ENCODE peak calls at places on chromosomes 13 and 19, in eight cellular contexts. J, M, N, G, U, I, X and A are unnamed samples.

GRCh38 chr19:45630463-45630862 is 8.7 kb downstream of the EML2 start:
- DNase-seq in G (no peak), X (no peak), I (no peak), U (no peak), J (no peak), M (peak), N (no peak), A (no peak)

GRCh38 chr19:16198363-16198636 is 589 bp downstream of the AP1M1 start:
- DNase-seq in N (no peak), G (peak), U (no peak), I (peak), J (no peak), M (no peak), X (no peak), A (no peak)

GRCh38 chr19:48539503-48540096 is 12.4 kb upstream of the SULT2B1 start:
- DNase-seq in J (no peak), G (no peak), M (no peak), U (peak), X (no peak), I (no peak), N (no peak), A (no peak)

GRCh38 chr13:38564751-38565150 is 122.1 kb upstream of the FREM2 start:
- DNase-seq in X (no peak), I (no peak), N (no peak), U (no peak), J (no peak), M (no peak), G (no peak), A (no peak)

GRCh38 chr19:8373867-8374813 is 10.2 kb downstream of the ANGPTL4 start:
- DNase-seq in N (no peak), J (no peak), M (no peak), G (peak), U (no peak), X (no peak), I (no peak), A (no peak)

GRCh38 chr13:113955691-113956090 is 18.2 kb downstream of the C13orf46 start:
- DNase-seq in N (no peak), M (no peak), U (no peak), J (no peak), X (no peak), G (no peak), I (no peak), A (no peak)

GRCh38 chr19:34428549-34429285 is 536 bp downstream of the UBA2 start:
- DNase-seq in G (peak), I (peak), M (no peak), U (no peak), N (no peak), J (no peak), X (no peak), A (no peak)

GRCh38 chr19:5360003-5360820 is 19.6 kb upstream of the PTPRS start:
- DNase-seq in G (no peak), X (no peak), N (no peak), M (no peak), U (no peak), J (no peak), I (no peak), A (no peak)

GRCh38 chr13:22298530-22298929 is 627.7 kb downstream of the FGF9 start:
- DNase-seq in X (no peak), G (no peak), N (no peak), I (no peak), M (no peak), U (no peak), J (no peak), A (no peak)
- TF ChIP-seq CTCF in X (no peak), G (no peak), N (no peak), I (no peak), M (no peak), U (no peak), J (no peak), A (no peak)

GRCh38 chr19:1470864-1471513 is 8.0 kb downstream of the C19orf25 start:
- DNase-seq in I (no peak), N (no peak), M (peak), G (no peak), J (no peak), U (no peak), X (no peak), A (peak)
- TF ChIP-seq CTCF in I (no peak), N (no peak), M (no peak), G (no peak), J (no peak), U (no peak), X (no peak), A (no peak)

GRCh38 chr13:26047040-26047439 is 4.8 kb downstream of the SHISA2 start:
- DNase-seq in U (no peak), I (no peak), X (no peak), J (no peak), G (no peak), N (no peak), M (no peak), A (no peak)
- TF ChIP-seq CTCF in U (no peak), I (no peak), X (no peak), J (no peak), G (no peak), N (no peak), M (no peak), A (no peak)

GRCh38 chr13:26983533-26984315 is 187.9 kb downstream of the USP12 start:
- DNase-seq in I (no peak), N (no peak), M (no peak), U (no peak), G (no peak), J (no peak), X (no peak), A (no peak)
- TF ChIP-seq CTCF in I (no peak), N (no peak), M (no peak), U (no peak), G (no peak), J (no peak), X (no peak), A (no peak)

GRCh38 chr13:45817833-45818232 is 33.7 kb downstream of the SIAH3 start:
- DNase-seq in U (no peak), N (no peak), M (no peak), G (peak), I (no peak), J (no peak), X (no peak), A (no peak)
- TF ChIP-seq CTCF in U (no peak), N (no peak), M (peak), G (no peak), I (no peak), J (no peak), X (no peak), A (no peak)

GRCh38 chr13:54226866-54227265 is 1198.3 kb downstream of the OLFM4 start:
- DNase-seq in X (no peak), U (no peak), J (no peak), I (no peak), G (no peak), N (no peak), M (no peak), A (no peak)

GRCh38 chr13:54234607-54235006 is 1206.0 kb downstream of the OLFM4 start:
- DNase-seq in J (no peak), N (no peak), M (no peak), I (no peak), X (no peak), G (no peak), U (no peak), A (no peak)

GRCh38 chr13:54232700-54233099 is 1204.1 kb downstream of the OLFM4 start:
- DNase-seq in U (no peak), N (no peak), G (no peak), M (no peak), X (no peak), I (no peak), J (no peak), A (no peak)
- TF ChIP-seq CTCF in U (no peak), N (no peak), G (no peak), M (no peak), X (no peak), I (no peak), J (no peak), A (no peak)

DNA sequence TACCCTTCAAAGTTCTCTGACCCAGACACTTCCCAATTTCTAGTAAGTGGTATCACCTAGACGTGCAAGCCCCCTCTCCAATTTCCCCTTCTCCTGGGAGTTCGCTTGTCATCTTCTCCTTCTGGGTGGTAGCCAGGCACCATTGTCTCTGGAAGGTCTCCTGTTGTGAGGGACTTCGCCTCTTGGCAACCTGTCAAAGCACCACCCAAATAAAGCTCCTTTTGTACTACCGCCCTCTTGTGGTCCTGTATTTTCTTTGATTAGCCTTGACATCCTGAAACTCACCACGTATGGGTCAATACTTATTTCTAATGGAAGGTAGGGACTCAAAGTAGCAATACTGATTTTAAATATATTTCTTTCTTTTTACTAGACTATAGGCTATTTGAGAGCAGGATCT is 8.2 kb downstream of the GPC5 start:
- DNase-seq in X (no peak), N (no peak), I (peak), G (no peak), U (no peak), M (peak), J (no peak), A (no peak)
- TF ChIP-seq CTCF in X (peak), N (peak), I (peak), G (no peak), U (no peak), M (peak), J (no peak), A (peak)